ENCODE peak calls at places on chromosomes 4 and X, in ten cellular contexts. H is fibroblast of lung; U is mammary epithelial cell; P is mesendoderm; S is AG04450; B is transverse colon; I is SK-N-MC; V is PC-3; T is CD8-positive, alpha-beta memory T cell; Y is H1. O is an unnamed sample.

GRCh38 chrX:122046226-122046625 is 998.8 kb downstream of the GLUD2 start:
- DNase-seq in H (no peak), U (peak), P (no peak), S (no peak), B (no peak), I (no peak), V (no peak), T (no peak), Y (no peak), O (no peak)

GRCh38 chr4:124631760-124632159 is 80.8 kb downstream of the ANKRD50 start:
- DNase-seq in H (peak), U (peak), P (peak), S (peak), B (peak), I (peak), V (peak), T (no peak), Y (no peak), O (peak)

GRCh38 chr4:30945586-30945985 is 225.4 kb downstream of the PCDH7 start:
- DNase-seq in H (peak), U (no peak), P (peak), S (no peak), B (no peak), I (no peak), V (no peak), T (no peak), Y (no peak), O (no peak)

GRCh38 chrX:11589573-11590110 is 76.1 kb downstream of the ARHGAP6 start:
- DNase-seq in H (no peak), U (no peak), P (no peak), S (no peak), B (no peak), I (no peak), V (no peak), T (no peak), Y (no peak), O (no peak)

GRCh38 chr4:89572224-89572858 is 264.6 kb downstream of the SNCA start:
- DNase-seq in H (no peak), U (no peak), P (no peak), S (no peak), B (no peak), I (peak), V (no peak), T (no peak), Y (no peak), O (no peak)

GRCh38 chrX:47091149-47091775 is 13.0 kb downstream of the RGN start:
- DNase-seq in H (peak), U (no peak), P (no peak), S (no peak), B (no peak), I (no peak), V (no peak), T (no peak), Y (no peak), O (peak)

GRCh38 chr4:76584235-76585152 is 149.5 kb downstream of the SHROOM3 start:
- DNase-seq in H (no peak), U (no peak), P (no peak), S (no peak), B (no peak), I (no peak), V (no peak), T (no peak), Y (no peak), O (no peak)

GRCh38 chr4:76429636-76430035 is 5.4 kb upstream of the SHROOM3 start:
- DNase-seq in H (no peak), U (no peak), P (no peak), S (no peak), B (no peak), I (no peak), V (no peak), T (no peak), Y (no peak), O (peak)

GRCh38 chr4:156291317-156291716 is 337.7 kb upstream of the CTSO start:
- DNase-seq in H (peak), U (peak), P (no peak), S (peak), B (no peak), I (no peak), V (peak), T (no peak), Y (no peak), O (no peak)

GRCh38 chr4:113837397-113837796 is 75.9 kb upstream of the CAMK2D start:
- DNase-seq in H (peak), U (peak), P (peak), S (peak), B (no peak), I (no peak), V (peak), T (no peak), Y (no peak), O (peak)

GRCh38 chr4:54687887-54688841 is 30.4 kb downstream of the KIT start:
- DNase-seq in H (no peak), U (no peak), P (no peak), S (no peak), B (no peak), I (no peak), V (no peak), T (no peak), Y (no peak), O (no peak)

GRCh38 chrX:51461053-51462050 is 35.0 kb downstream of the NUDT11 start:
- DNase-seq in H (peak), U (peak), P (peak), S (peak), B (no peak), I (peak), V (peak), T (no peak), Y (no peak), O (peak)

GRCh38 chrX:11148401-11148800 is 37.3 kb downstream of the HCCS start:
- DNase-seq in H (no peak), U (no peak), P (no peak), S (no peak), B (no peak), I (no peak), V (no peak), T (no peak), Y (no peak), O (no peak)

GRCh38 chr4:176981551-176981950 is 188.8 kb upstream of the VEGFC start:
- DNase-seq in H (peak), U (peak), P (no peak), S (peak), B (no peak), I (no peak), V (no peak), T (no peak), Y (no peak), O (peak)

GRCh38 chrX:73525928-73526690 is 36.9 kb upstream of the CHIC1 start:
- DNase-seq in H (no peak), U (no peak), P (peak), S (no peak), B (no peak), I (no peak), V (no peak), T (no peak), Y (no peak), O (no peak)

GRCh38 chr4:136706942-136707341 is 825.4 kb downstream of the PCDH18 start:
- DNase-seq in H (no peak), U (no peak), P (no peak), S (no peak), B (no peak), I (no peak), V (no peak), T (no peak), Y (no peak), O (no peak)

GRCh38 chr4:113637823-113638691 is 123.5 kb downstream of the CAMK2D start:
- DNase-seq in H (no peak), U (no peak), P (no peak), S (no peak), B (no peak), I (no peak), V (no peak), T (no peak), Y (no peak), O (no peak)

GRCh38 chr4:143512978-143513313 is 556 bp upstream of the SMARCA5 start:
- DNase-seq in H (no peak), U (no peak), P (no peak), S (no peak), B (no peak), I (no peak), V (no peak), T (peak), Y (no peak), O (no peak)

GRCh38 chrX:118536687-118537461 is 41.3 kb downstream of the DOCK11 start:
- DNase-seq in H (peak), U (no peak), P (peak), S (no peak), B (no peak), I (no peak), V (peak), T (peak), Y (no peak), O (peak)

GRCh38 chr4:73068496-73069337 is 799 bp downstream of the COX18 start:
- DNase-seq in H (peak), U (peak), P (peak), S (no peak), B (peak), I (peak), V (peak), T (no peak), Y (no peak), O (peak)

GRCh38 chrX:13109811-13110210 is 65.4 kb upstream of the FAM9C start:
- DNase-seq in H (peak), U (peak), P (no peak), S (no peak), B (no peak), I (no peak), V (no peak), T (no peak), Y (no peak), O (no peak)
- H3K27ac ChIP-seq in H (peak), U (no peak), P (no peak), S (no peak), B (peak), I (no peak), V (peak), T (no peak), Y (no peak), O (no peak)

DNA sequence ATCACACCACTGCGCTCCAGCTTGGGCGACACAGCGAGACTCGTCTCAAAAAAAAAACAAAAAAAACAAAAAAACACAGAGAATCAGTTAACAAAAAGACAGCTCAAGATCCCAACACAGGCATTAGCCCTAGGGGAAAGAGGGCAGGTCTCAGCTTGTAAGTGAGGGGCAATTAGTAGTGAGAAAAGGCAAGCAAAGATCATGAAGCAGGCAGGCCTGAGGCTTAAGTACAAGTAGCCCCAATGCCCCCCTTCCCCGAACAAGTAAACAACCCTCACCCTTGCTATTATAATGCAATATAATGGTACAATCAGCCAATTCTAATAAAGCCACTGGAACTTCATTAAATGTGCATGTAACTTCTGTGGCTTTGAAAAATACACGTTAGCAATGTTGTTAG is 17.0 kb downstream of the ADGRA3 start:
- DNase-seq in H (no peak), U (peak), P (peak), S (no peak), B (no peak), I (no peak), V (no peak), T (no peak), Y (no peak), O (no peak)
- H3K27ac ChIP-seq in H (no peak), U (peak), P (no peak), S (no peak), B (no peak), I (no peak), V (no peak), T (no peak), Y (peak), O (no peak)

GRCh38 chr4:119731146-119731742 is 102.6 kb upstream of the PDE5A start:
- DNase-seq in H (no peak), U (no peak), P (no peak), S (no peak), B (no peak), I (no peak), V (no peak), T (no peak), Y (no peak), O (no peak)
- H3K27ac ChIP-seq in H (peak), U (no peak), P (no peak), S (no peak), B (peak), I (peak), V (peak), T (no peak), Y (no peak), O (no peak)

DNA sequence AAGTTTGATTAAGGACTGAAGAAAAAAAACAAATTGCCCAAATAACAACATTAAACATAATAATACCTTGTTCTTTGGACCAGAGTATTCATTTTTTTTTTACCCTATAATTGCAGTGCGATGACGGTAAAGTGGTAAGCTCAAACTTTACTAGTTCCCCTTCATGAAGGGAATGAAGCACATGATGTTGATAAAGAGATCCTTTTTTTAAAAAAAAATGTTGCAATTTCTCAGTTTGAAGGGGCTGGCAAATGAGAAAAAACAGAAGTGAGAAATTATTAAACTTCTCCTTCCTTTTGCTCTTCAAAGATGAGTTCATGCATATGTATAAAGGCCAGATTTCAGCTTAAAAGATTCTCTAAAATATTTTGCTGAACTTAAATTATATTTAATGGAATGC is 231.7 kb downstream of the C4orf33 start:
- DNase-seq in H (no peak), U (no peak), P (no peak), S (no peak), B (no peak), I (no peak), V (no peak), T (no peak), Y (no peak), O (no peak)
- H3K27ac ChIP-seq in H (no peak), U (no peak), P (no peak), S (no peak), B (no peak), I (no peak), V (peak), T (no peak), Y (no peak), O (no peak)

DNA sequence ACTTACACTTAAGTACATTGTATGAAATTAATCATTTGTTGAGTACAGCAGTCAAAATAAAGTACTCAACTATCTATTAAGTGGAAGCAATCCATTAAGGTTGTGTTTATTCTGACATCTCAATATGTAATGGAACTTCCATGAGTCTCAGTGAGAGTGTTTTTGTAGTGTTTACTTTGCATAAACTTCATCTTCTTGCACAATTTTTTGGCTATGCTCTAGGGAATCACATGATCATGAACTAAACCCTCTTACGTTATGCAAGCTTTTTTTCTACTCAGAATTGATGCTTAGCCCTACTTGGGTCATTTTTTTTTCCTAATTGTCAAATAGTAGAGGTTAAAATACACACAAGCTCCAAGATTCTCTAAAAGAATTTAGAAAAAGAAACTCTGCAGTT is 21.1 kb upstream of the PIGA start:
- DNase-seq in H (peak), U (no peak), P (no peak), S (peak), B (no peak), I (no peak), V (no peak), T (no peak), Y (no peak), O (no peak)
- H3K27ac ChIP-seq in H (no peak), U (no peak), P (no peak), S (no peak), B (no peak), I (no peak), V (no peak), T (no peak), Y (no peak), O (no peak)

DNA sequence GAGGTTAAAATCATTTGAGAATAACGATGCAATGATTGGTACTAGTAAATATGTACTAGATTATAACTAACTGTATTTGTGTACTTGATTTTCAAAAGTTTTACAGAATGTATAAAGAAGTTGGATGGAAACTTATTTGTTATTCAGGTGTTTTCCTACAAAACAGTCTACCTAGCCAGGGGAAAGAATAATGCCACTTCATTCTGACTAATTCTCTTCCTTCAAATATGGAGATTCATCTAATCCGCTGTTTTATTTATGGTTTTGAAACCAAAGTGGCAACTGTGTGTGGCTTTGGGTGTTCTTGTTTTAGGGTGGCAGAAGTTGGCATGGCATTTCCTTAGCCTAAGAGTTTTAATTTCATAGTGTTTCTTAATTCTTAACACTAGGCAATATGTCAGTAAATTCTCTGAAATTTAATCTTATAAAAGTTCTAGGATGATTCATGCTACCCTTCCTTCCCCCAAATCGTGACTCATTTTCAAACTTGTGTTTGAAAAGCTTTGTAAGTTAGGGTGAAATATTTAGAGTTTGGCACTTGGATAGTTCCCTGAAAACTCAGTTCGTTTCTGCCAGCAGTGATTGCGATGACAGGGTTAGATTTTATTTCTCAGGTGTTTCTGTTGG is 62.6 kb downstream of the DCLK2 start:
- DNase-seq in H (peak), U (peak), P (no peak), S (no peak), B (no peak), I (no peak), V (peak), T (no peak), Y (no peak), O (no peak)
- H3K27ac ChIP-seq in H (no peak), U (no peak), P (no peak), S (no peak), B (peak), I (no peak), V (peak), T (no peak), Y (no peak), O (no peak)

DNA sequence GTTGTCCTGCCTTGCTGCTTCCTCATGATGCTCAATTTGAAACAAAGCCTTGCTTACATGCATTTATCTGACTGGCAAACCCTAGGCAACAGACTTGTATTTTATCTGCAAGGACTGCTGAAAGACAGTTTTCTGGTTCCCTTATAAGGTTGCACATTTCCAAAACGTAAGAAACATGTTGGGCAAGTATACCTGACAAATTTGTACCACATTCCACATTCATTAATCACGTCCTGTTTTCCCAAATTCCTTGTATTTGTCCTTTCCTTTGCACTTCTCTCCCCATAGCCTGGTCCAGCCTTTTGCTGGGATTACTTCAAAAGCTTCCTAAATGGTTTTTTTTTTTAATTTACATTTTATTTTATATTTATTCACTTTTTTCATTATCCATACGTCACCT is 310.1 kb downstream of the PPP3CA start:
- DNase-seq in H (no peak), U (no peak), P (no peak), S (no peak), B (no peak), I (no peak), V (no peak), T (no peak), Y (no peak), O (no peak)
- H3K27ac ChIP-seq in H (no peak), U (peak), P (no peak), S (no peak), B (no peak), I (no peak), V (no peak), T (no peak), Y (no peak), O (no peak)

DNA sequence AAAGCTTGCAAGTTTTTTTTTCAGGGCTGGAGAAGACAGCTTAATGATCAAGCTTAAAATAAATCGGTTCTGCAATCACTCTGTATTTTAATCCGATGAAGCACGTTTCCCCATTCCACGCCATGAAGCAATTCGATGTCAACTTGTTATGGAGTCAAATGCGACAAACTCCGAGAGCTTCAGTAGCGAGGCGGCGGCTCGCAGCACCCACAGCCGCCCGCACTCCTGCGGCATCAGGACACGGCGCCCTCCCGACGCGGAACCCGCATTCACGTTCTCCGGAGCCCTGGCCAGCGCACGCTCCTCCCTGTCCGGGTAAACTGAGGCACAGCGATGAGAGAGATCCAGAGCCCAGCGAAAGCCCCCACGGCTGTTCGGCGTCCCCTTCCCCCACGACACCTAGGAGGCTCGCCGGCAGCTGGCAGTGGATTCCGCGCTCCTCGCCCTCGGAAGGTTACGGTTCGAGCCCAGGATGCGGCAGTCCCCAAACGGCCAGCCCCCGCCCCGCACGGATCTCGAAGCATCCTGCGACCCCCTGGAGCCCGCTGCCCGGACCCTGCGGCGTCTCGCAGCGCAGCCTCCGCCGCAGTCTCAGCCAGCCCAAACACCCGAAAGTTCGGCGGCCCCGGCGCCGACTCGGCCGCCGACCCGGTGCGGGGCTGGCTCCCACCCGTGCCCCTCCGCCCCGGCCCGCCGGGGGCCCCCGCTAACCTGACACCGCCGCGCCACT is 507 bp downstream of the MFAP3L start:
- DNase-seq in H (peak), U (no peak), P (peak), S (no peak), B (peak), I (no peak), V (no peak), T (no peak), Y (no peak), O (no peak)
- H3K27ac ChIP-seq in H (no peak), U (no peak), P (peak), S (no peak), B (peak), I (no peak), V (no peak), T (no peak), Y (no peak), O (no peak)

GRCh38 chr4:83536649-83537352 is 893 bp downstream of the GPAT3 start:
- DNase-seq in H (no peak), U (no peak), P (no peak), S (no peak), B (peak), I (no peak), V (no peak), T (no peak), Y (no peak), O (no peak)

GRCh38 chr4:83546796-83547195 is 10.9 kb downstream of the GPAT3 start:
- DNase-seq in H (no peak), U (no peak), P (no peak), S (no peak), B (no peak), I (no peak), V (no peak), T (no peak), Y (no peak), O (no peak)

DNA sequence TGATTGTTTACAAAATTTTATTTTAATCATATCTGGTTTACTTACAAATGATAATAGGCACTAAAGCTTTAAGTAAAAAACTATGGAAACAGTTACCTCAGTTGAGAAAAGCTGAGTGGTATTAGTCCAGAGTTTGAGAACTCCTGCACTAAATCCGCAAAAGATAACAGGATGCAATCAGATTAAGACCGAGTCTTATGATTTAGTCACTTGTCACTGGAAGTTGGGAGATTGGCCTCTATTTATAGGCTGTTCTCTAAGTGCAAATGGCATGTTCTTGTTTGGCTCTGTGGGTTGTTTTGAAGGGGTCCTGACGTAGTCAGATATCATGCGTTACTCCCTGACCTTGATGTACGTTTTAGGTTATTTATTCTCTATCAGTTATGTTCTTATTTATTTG is 6.3 kb downstream of the GPAT3 start:
- DNase-seq in H (no peak), U (no peak), P (no peak), S (no peak), B (no peak), I (no peak), V (no peak), T (no peak), Y (no peak), O (no peak)
- H3K27ac ChIP-seq in H (no peak), U (no peak), P (no peak), S (no peak), B (no peak), I (no peak), V (no peak), T (no peak), Y (no peak), O (no peak)

GRCh38 chr4:98377626-98378025 is 116.4 kb downstream of the RAP1GDS1 start:
- DNase-seq in H (peak), U (no peak), P (no peak), S (no peak), B (no peak), I (no peak), V (no peak), T (no peak), Y (no peak), O (peak)
- H3K27ac ChIP-seq in H (peak), U (no peak), P (no peak), S (no peak), B (no peak), I (no peak), V (no peak), T (no peak), Y (no peak), O (no peak)

O was measured in MM.1S.